ENCODE peak calls at places on chromosomes 1 and 21, in ten cellular contexts. Y is fibroblast of mammary gland; G is Kasumi-1; M is caudate nucleus; F is activated naive CD8-positive, alpha-beta T cell treated with anti-CD3 and anti-CD28 coated beads, Interleukin-2, amount 50 U/mL, for 24 hours; Q is WTC11; B is esophagus muscularis mucosa; L is NCI-H69; J is stimulated activated CD4-positive, alpha-beta T cell treated with anti-CD3 and anti-CD28 coated beads, Interleukin-1b, Interleukin-23, amount 100 ng/mL, for 1 hour; I is tibial nerve. A is an unnamed sample.

GRCh38 chr1:197486948-197487347 is 218.9 kb downstream of the CRB1 start:
- DNase-seq in Y (peak), G (no peak), M (no peak), F (no peak), Q (no peak), B (no peak), L (peak), J (no peak), I (no peak), A (no peak)

GRCh38 chr1:19512545-19512944 is 27.2 kb upstream of the CAPZB start:
- DNase-seq in Y (peak), G (no peak), M (peak), F (no peak), Q (no peak), B (no peak), L (no peak), J (no peak), I (no peak), A (no peak)

GRCh38 chr1:44040418-44040817 is 9.2 kb upstream of the SLC6A9 start:
- DNase-seq in Y (no peak), G (peak), M (no peak), F (no peak), Q (no peak), B (no peak), L (no peak), J (no peak), I (no peak), A (no peak)

GRCh38 chr1:2555634-2556276 is 416 bp upstream of the TNFRSF14 start:
- DNase-seq in Y (peak), G (peak), M (peak), F (peak), Q (no peak), B (peak), L (peak), J (no peak), I (peak), A (peak)

GRCh38 chr1:215682232-215682631 is 115.1 kb downstream of the KCTD3 start:
- DNase-seq in Y (peak), G (peak), M (no peak), F (no peak), Q (no peak), B (peak), L (peak), J (no peak), I (no peak), A (no peak)

GRCh38 chr1:78070758-78071157 is 25.0 kb downstream of the GIPC2 start:
- DNase-seq in Y (peak), G (no peak), M (no peak), F (no peak), Q (no peak), B (no peak), L (peak), J (no peak), I (no peak), A (no peak)

GRCh38 chr1:244730153-244730933 is 77.4 kb downstream of the DESI2 start:
- DNase-seq in Y (peak), G (no peak), M (peak), F (peak), Q (peak), B (no peak), L (peak), J (no peak), I (no peak), A (no peak)

GRCh38 chr21:45979141-45979631 is 2.4 kb upstream of the COL6A1 start:
- DNase-seq in Y (peak), G (no peak), M (no peak), F (no peak), Q (no peak), B (no peak), L (no peak), J (no peak), I (no peak), A (no peak)

A was measured in AML-193.